ENCODE peak calls at places on chromosome 18, in six cellular contexts. L is hepatocyte, Y is Panc1, Z is AG04450, Q is left ventricle myocardium inferior, J is GM23338. O is an unnamed sample.

GRCh38 chr18:79965119-79965902 is 868 bp downstream of the HSBP1L1 start:
- DNase-seq in L (peak), Y (peak), Z (peak), Q (no peak), J (peak), O (no peak)

GRCh38 chr18:74951165-74951760 is 257.7 kb downstream of the PTGR3 start:
- DNase-seq in L (peak), Y (peak), Z (peak), Q (no peak), J (no peak), O (no peak)

GRCh38 chr18:79849328-79850207 is 51.8 kb downstream of the KCNG2 start:
- DNase-seq in L (no peak), Y (no peak), Z (no peak), Q (no peak), J (no peak), O (no peak)

GRCh38 chr18:35193313-35193712 is 47.5 kb upstream of the ZNF397 start:
- DNase-seq in L (no peak), Y (no peak), Z (no peak), Q (no peak), J (no peak), O (no peak)

GRCh38 chr18:36312806-36313395 is 15.4 kb downstream of the FHOD3 start:
- DNase-seq in L (no peak), Y (no peak), Z (no peak), Q (no peak), J (no peak), O (peak)

GRCh38 chr18:78984941-78985784 is 5.5 kb downstream of the SALL3 start:
- DNase-seq in L (no peak), Y (peak), Z (no peak), Q (no peak), J (peak), O (no peak)

GRCh38 chr18:49368161-49368875 is 92.1 kb downstream of the DYM start:
- DNase-seq in L (no peak), Y (no peak), Z (no peak), Q (no peak), J (peak), O (no peak)

GRCh38 chr18:28048612-28049011 is 128.3 kb downstream of the CDH2 start:
- DNase-seq in L (no peak), Y (no peak), Z (no peak), Q (no peak), J (no peak), O (no peak)

GRCh38 chr18:70936160-70936559 is 647.3 kb downstream of the SOCS6 start:
- DNase-seq in L (no peak), Y (no peak), Z (no peak), Q (no peak), J (no peak), O (no peak)

GRCh38 chr18:475202-475624 is 25.3 kb downstream of the COLEC12 start:
- DNase-seq in L (no peak), Y (no peak), Z (no peak), Q (no peak), J (peak), O (no peak)

GRCh38 chr18:42437001-42437400 is 482.0 kb downstream of the PIK3C3 start:
- DNase-seq in L (no peak), Y (no peak), Z (no peak), Q (no peak), J (no peak), O (no peak)

GRCh38 chr18:48475635-48476549 is 62.9 kb upstream of the CTIF start:
- DNase-seq in L (peak), Y (peak), Z (peak), Q (no peak), J (peak), O (no peak)

GRCh38 chr18:58314284-58314683 is 270.3 kb downstream of the NEDD4L start:
- DNase-seq in L (peak), Y (no peak), Z (peak), Q (no peak), J (no peak), O (peak)

GRCh38 chr18:79868168-79868784 is 70.5 kb downstream of the KCNG2 start:
- DNase-seq in L (no peak), Y (no peak), Z (no peak), Q (no peak), J (no peak), O (no peak)

GRCh38 chr18:57771626-57772025 is 31.5 kb downstream of the ATP8B1 start:
- DNase-seq in L (no peak), Y (no peak), Z (no peak), Q (no peak), J (no peak), O (no peak)

GRCh38 chr18:27382477-27383216 is 197.5 kb upstream of the CHST9 start:
- DNase-seq in L (no peak), Y (no peak), Z (no peak), Q (no peak), J (no peak), O (no peak)

GRCh38 chr18:77133051-77133919 is 702 bp upstream of the MBP start:
- DNase-seq in L (peak), Y (no peak), Z (no peak), Q (no peak), J (peak), O (peak)

GRCh38 chr18:25446972-25447371 is 95.0 kb upstream of the ZNF521 start:
- DNase-seq in L (no peak), Y (no peak), Z (no peak), Q (no peak), J (no peak), O (no peak)

GRCh38 chr18:58180738-58181353 is 136.8 kb downstream of the NEDD4L start:
- DNase-seq in L (peak), Y (no peak), Z (peak), Q (no peak), J (peak), O (no peak)

GRCh38 chr18:23142285-23142929 is 7.1 kb downstream of the CABLES1 start:
- DNase-seq in L (no peak), Y (no peak), Z (no peak), Q (no peak), J (no peak), O (no peak)
- H3K27ac ChIP-seq in L (peak), Y (peak), Z (no peak), Q (peak), J (peak), O (no peak)

DNA sequence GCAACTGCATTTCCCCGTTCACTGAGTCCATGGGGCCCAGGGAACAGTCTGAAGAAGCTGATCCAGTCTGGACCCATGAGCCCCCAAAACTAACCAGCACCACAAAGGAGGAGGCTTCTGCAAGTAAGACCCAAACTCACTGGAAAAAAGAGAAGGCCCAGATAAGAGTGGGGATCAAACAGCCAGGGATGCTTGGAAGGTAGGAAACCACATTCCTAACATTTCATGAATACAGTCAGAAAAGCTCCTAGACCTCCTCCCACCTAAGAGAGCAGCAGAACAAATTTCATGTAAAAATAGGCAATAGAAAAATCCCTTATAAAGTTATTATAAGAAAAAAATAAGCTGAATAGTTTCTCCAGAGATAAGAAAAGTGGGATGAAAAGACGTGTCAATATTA is 30.3 kb downstream of the TUBB6 start:
- DNase-seq in L (no peak), Y (no peak), Z (no peak), Q (no peak), J (peak), O (no peak)
- H3K27ac ChIP-seq in L (no peak), Y (no peak), Z (no peak), Q (peak), J (peak), O (peak)

GRCh38 chr18:67068608-67069007 is 447.9 kb downstream of the DSEL start:
- DNase-seq in L (no peak), Y (no peak), Z (no peak), Q (no peak), J (no peak), O (no peak)

DNA sequence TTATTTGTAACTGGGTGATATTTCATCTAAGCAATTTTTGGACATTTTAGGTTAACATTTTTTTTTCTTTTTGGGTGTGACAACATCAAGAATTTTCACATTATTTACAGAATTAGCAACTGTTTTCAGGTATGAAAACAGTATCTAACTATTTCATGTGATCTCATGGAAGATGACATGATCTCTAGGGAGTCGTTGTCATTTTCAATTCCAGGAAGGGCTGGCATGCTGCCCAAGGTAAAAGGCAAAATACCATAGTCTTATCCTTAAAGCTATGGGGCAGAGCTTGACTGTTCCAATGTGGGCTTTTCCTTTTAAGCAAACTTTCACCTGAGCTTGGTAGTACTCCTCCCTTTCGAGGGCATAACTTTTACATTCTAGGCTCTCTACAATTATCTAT is 443.7 kb downstream of the DSEL start:
- DNase-seq in L (peak), Y (no peak), Z (no peak), Q (no peak), J (no peak), O (no peak)
- H3K27ac ChIP-seq in L (no peak), Y (no peak), Z (no peak), Q (no peak), J (no peak), O (no peak)

DNA sequence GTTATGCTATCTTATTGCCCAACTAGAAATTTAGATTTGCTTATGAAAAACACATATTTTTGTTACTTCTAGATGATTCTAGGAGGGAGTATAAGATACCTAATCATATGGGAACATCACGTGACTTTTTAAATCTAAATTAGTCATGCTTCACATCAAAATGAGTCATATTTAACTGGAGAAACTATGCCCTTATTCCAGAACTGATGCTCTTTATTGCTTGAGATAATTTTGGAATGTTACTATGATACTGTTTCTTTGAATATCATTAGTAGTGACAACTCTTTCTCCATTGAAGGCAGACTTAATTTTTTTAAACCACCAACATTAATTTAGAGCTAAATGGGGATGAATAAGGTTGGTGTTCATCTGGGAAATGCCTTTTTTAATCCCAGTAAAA is 19.9 kb upstream of the ELAC1 start:
- DNase-seq in L (no peak), Y (no peak), Z (no peak), Q (no peak), J (no peak), O (no peak)
- H3K27ac ChIP-seq in L (no peak), Y (no peak), Z (no peak), Q (no peak), J (no peak), O (no peak)

DNA sequence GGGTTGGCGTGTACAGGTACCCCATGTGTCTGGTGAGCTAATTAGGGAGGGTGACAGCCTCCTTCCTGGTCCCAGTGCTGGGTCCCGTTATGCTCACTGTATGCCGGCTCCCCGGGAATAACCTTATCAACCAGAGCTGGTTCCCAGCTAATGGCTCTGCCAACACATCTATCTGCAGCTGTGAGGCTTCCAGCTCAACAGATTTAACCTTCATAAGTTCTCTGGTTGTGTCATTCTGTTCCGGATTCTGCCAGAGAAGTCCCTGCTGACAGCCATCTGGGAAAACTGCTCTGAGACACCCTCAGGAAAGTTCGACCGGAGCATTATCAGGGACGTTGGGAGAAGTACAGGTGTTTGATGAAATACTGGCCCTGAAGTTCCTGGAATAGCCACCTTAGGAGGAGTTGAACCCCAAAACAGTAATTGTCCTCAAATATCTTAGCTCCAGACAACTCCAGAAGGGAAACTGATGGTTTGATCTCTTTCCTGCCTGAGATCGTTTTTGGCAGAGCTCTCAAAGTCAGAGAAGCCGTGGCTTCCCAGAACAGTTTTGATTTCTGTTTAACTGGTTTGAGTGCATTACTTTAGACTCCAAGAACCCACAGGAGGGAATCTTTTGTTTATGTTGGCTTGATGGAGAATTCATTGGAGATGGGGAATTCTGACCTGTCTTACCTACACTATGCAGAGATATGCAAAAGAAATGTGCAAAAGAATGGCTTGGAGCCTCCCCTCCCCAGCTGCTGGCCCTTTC is 39.4 kb upstream of the TXNDC2 start:
- DNase-seq in L (no peak), Y (no peak), Z (no peak), Q (no peak), J (no peak), O (no peak)
- H3K27ac ChIP-seq in L (no peak), Y (no peak), Z (no peak), Q (peak), J (no peak), O (peak)

GRCh38 chr18:22349317-22349898 is 68.3 kb downstream of the CTAGE1 start:
- DNase-seq in L (peak), Y (no peak), Z (no peak), Q (no peak), J (no peak), O (no peak)
- H3K27ac ChIP-seq in L (peak), Y (no peak), Z (no peak), Q (peak), J (no peak), O (no peak)